ENCODE peak calls at places on chromosomes 11 and 22, in five cellular contexts. W is cardiac muscle cell, I is left cardiac atrium, S is NCI-H345, Q is left ventricle myocardium superior. E is an unnamed sample.

GRCh38 chr11:126716456-126717083 is 284.0 kb downstream of the KIRREL3 start:
- DNase-seq in W (peak; percentile 43), I (peak; percentile 41), S (peak; percentile 50), Q (no peak), E (no peak)

GRCh38 chr11:23123766-23124165 is 263.5 kb upstream of the CCDC179 start:
- DNase-seq in W (no peak), I (no peak), S (no peak), Q (no peak), E (no peak)

GRCh38 chr22:39332441-39333064 is 13.1 kb upstream of the RPL3 start:
- DNase-seq in W (peak; percentile 48), I (no peak), S (no peak), Q (no peak), E (no peak)

GRCh38 chr22:26942301-26942927 is 285.0 kb downstream of the MIAT start:
- DNase-seq in W (no peak), I (no peak), S (no peak), Q (no peak), E (no peak)

GRCh38 chr11:94325681-94326080 is 21.3 kb downstream of the IZUMO1R start:
- DNase-seq in W (peak; percentile 32), I (no peak), S (no peak), Q (no peak), E (no peak)

GRCh38 chr11:9003573-9004309 is at the start of gene NRIP3:
- DNase-seq in W (peak; percentile 81), I (peak; percentile 82), S (peak; percentile 92), Q (peak; percentile 86), E (peak; percentile 28)

GRCh38 chr11:92383430-92383829 is 158.8 kb downstream of the FAT3 start:
- DNase-seq in W (no peak), I (no peak), S (no peak), Q (no peak), E (peak; percentile 80)

GRCh38 chr22:41917375-41917905 is 2.6 kb upstream of the SHISA8 start:
- DNase-seq in W (no peak), I (no peak), S (peak; percentile 35), Q (no peak), E (no peak)

GRCh38 chr11:105989124-105989523 is 32.9 kb downstream of the MSANTD4 start:
- DNase-seq in W (no peak), I (no peak), S (no peak), Q (no peak), E (no peak)

GRCh38 chr11:28629235-28629634 is 521.0 kb downstream of the METTL15 start:
- DNase-seq in W (no peak), I (no peak), S (no peak), Q (no peak), E (no peak)

E was measured in stromal cell of bone marrow.